ENCODE peak calls at places on chromosome 3, in ten cellular contexts. G is psoas muscle, Y is Panc1, V is body of pancreas, E is left lung, H is BE2C, Z is PC-9, O is GM12878, P is GM23338, N is kidney. I is an unnamed sample. For H3K36me3, the result is how much of the 10 kb centered on the place peaks cover.

GRCh38 chr3:119227064-119227850 is 13.4 kb downstream of the B4GALT4 start:
- DNase-seq in G (no peak), Y (no peak), V (no peak), E (no peak), H (no peak), Z (no peak), O (no peak), P (no peak), N (no peak), I (no peak)

GRCh38 chr3:114112696-114113095 is 56.2 kb downstream of the QTRT2 start:
- DNase-seq in G (no peak), Y (no peak), V (no peak), E (no peak), H (no peak), Z (no peak), O (no peak), P (no peak), N (no peak), I (no peak)

GRCh38 chr3:178131801-178132200 is 404.4 kb upstream of the KCNMB2 start:
- DNase-seq in G (no peak), Y (no peak), V (no peak), E (no peak), H (no peak), Z (no peak), O (no peak), P (no peak), N (no peak), I (no peak)

GRCh38 chr3:126678691-126679317 is 23.9 kb upstream of the TXNRD3 start:
- DNase-seq in G (no peak), Y (no peak), V (no peak), E (peak), H (no peak), Z (no peak), O (no peak), P (peak), N (no peak), I (no peak)

GRCh38 chr3:86788371-86788770 is 202.6 kb downstream of the VGLL3 start:
- DNase-seq in G (no peak), Y (no peak), V (no peak), E (no peak), H (no peak), Z (no peak), O (no peak), P (no peak), N (no peak), I (no peak)

GRCh38 chr3:41418961-41419691 is 219.8 kb downstream of the CTNNB1 start:
- DNase-seq in G (no peak), Y (peak), V (no peak), E (no peak), H (no peak), Z (peak), O (no peak), P (peak), N (no peak), I (no peak)

GRCh38 chr3:125651246-125651645 is 55.9 kb upstream of the OSBPL11 start:
- DNase-seq in G (no peak), Y (no peak), V (no peak), E (no peak), H (no peak), Z (peak), O (no peak), P (peak), N (no peak), I (no peak)

GRCh38 chr3:169052465-169053302 is 610.8 kb downstream of the MECOM start:
- DNase-seq in G (no peak), Y (no peak), V (no peak), E (no peak), H (no peak), Z (no peak), O (no peak), P (no peak), N (no peak), I (no peak)

GRCh38 chr3:12992629-12993021 is 80.6 kb downstream of the IQSEC1 start:
- DNase-seq in G (no peak), Y (no peak), V (no peak), E (no peak), H (no peak), Z (no peak), O (no peak), P (no peak), N (no peak), I (no peak)

GRCh38 chr3:138587374-138587773 is 6.7 kb downstream of the CEP70 start:
- DNase-seq in G (no peak), Y (no peak), V (no peak), E (no peak), H (no peak), Z (no peak), O (no peak), P (no peak), N (no peak), I (no peak)

GRCh38 chr3:55143928-55144671 is 216.2 kb upstream of the LRTM1 start:
- DNase-seq in G (no peak), Y (no peak), V (no peak), E (no peak), H (no peak), Z (no peak), O (no peak), P (no peak), N (no peak), I (peak)

GRCh38 chr3:163813935-163814334 is 1264.4 kb downstream of the SI start:
- DNase-seq in G (no peak), Y (no peak), V (no peak), E (no peak), H (no peak), Z (no peak), O (no peak), P (no peak), N (no peak), I (no peak)

GRCh38 chr3:66609660-66610547 is 109.1 kb upstream of the LRIG1 start:
- DNase-seq in G (no peak), Y (no peak), V (peak), E (no peak), H (peak), Z (peak), O (no peak), P (peak), N (no peak), I (no peak)

GRCh38 chr3:99901200-99901926 is 83.7 kb downstream of the CMSS1 start:
- DNase-seq in G (no peak), Y (peak), V (no peak), E (no peak), H (no peak), Z (peak), O (peak), P (no peak), N (no peak), I (peak)

GRCh38 chr3:123559040-123559861 is 25.6 kb downstream of the HACD2 start:
- DNase-seq in G (no peak), Y (no peak), V (peak), E (no peak), H (peak), Z (no peak), O (no peak), P (peak), N (no peak), I (no peak)

GRCh38 chr3:76203578-76203977 is 418.2 kb upstream of the ZNF717 start:
- DNase-seq in G (no peak), Y (no peak), V (no peak), E (no peak), H (no peak), Z (peak), O (no peak), P (peak), N (no peak), I (no peak)

GRCh38 chr3:195080125-195080524 is 190.8 kb downstream of the XXYLT1 start:
- DNase-seq in G (no peak), Y (no peak), V (no peak), E (no peak), H (no peak), Z (no peak), O (no peak), P (no peak), N (peak), I (no peak)

GRCh38 chr3:156865732-156866131 is 39.6 kb downstream of the LEKR1 start:
- DNase-seq in G (no peak), Y (no peak), V (no peak), E (no peak), H (no peak), Z (no peak), O (no peak), P (no peak), N (no peak), I (no peak)

GRCh38 chr3:124887177-124887995 is at the start of gene ITGB5:
- DNase-seq in G (peak), Y (no peak), V (peak), E (peak), H (peak), Z (peak), O (no peak), P (peak), N (peak), I (peak)

GRCh38 chr3:8741581-8742355 is 8.2 kb downstream of the CAV3 start:
- DNase-seq in G (peak), Y (peak), V (no peak), E (no peak), H (no peak), Z (peak), O (no peak), P (peak), N (no peak), I (peak)

GRCh38 chr3:10380906-10381795 is 60.2 kb upstream of the SEC13 start:
- DNase-seq in G (no peak), Y (no peak), V (no peak), E (no peak), H (no peak), Z (no peak), O (no peak), P (no peak), N (no peak), I (no peak)

GRCh38 chr3:117170112-117170511 is 460.5 kb downstream of the TUSC7 start:
- DNase-seq in G (no peak), Y (no peak), V (no peak), E (no peak), H (no peak), Z (no peak), O (no peak), P (no peak), N (no peak), I (no peak)

GRCh38 chr3:150469031-150469930 is 61.2 kb downstream of the TSC22D2 start:
- DNase-seq in G (peak), Y (peak), V (peak), E (peak), H (no peak), Z (peak), O (no peak), P (no peak), N (no peak), I (peak)

GRCh38 chr3:118573922-118574321 is 460.7 kb downstream of the IGSF11 start:
- DNase-seq in G (no peak), Y (no peak), V (no peak), E (no peak), H (no peak), Z (no peak), O (no peak), P (no peak), N (no peak), I (no peak)

GRCh38 chr3:55792010-55792409 is 304.9 kb upstream of the WNT5A start:
- DNase-seq in G (no peak), Y (no peak), V (no peak), E (no peak), H (no peak), Z (peak), O (no peak), P (no peak), N (no peak), I (no peak)

GRCh38 chr3:55434789-55435188 is 52.3 kb downstream of the WNT5A start:
- DNase-seq in G (no peak), Y (peak), V (peak), E (no peak), H (no peak), Z (no peak), O (no peak), P (peak), N (no peak), I (no peak)

GRCh38 chr3:13520326-13520880 is 28.5 kb upstream of the FBLN2 start:
- DNase-seq in G (no peak), Y (no peak), V (no peak), E (no peak), H (no peak), Z (no peak), O (no peak), P (no peak), N (peak), I (no peak)

GRCh38 chr3:126816956-126817777 is 113.1 kb downstream of the CHCHD6 start:
- DNase-seq in G (no peak), Y (no peak), V (no peak), E (no peak), H (no peak), Z (no peak), O (no peak), P (peak), N (no peak), I (no peak)

GRCh38 chr3:183825380-183826161 is at the start of gene MAP6D1:
- DNase-seq in G (peak), Y (no peak), V (peak), E (no peak), H (peak), Z (no peak), O (no peak), P (peak), N (no peak), I (no peak)

GRCh38 chr3:32969656-32970055 is 18.2 kb downstream of the CCR4 start:
- DNase-seq in G (no peak), Y (no peak), V (no peak), E (peak), H (no peak), Z (peak), O (no peak), P (no peak), N (no peak), I (no peak)

GRCh38 chr3:130516645-130517512 is at the start of gene COL6A6:
- DNase-seq in G (no peak), Y (no peak), V (no peak), E (no peak), H (peak), Z (no peak), O (no peak), P (peak), N (peak), I (no peak)

GRCh38 chr3:81741214-81741613 is 20.2 kb downstream of the GBE1 start:
- DNase-seq in G (no peak), Y (no peak), V (no peak), E (no peak), H (no peak), Z (no peak), O (no peak), P (no peak), N (no peak), I (no peak)

GRCh38 chr3:138412821-138413531 is 21.4 kb upstream of the ESYT3 start:
- DNase-seq in G (no peak), Y (no peak), V (no peak), E (no peak), H (no peak), Z (no peak), O (no peak), P (no peak), N (no peak), I (no peak)

GRCh38 chr3:109355625-109356441 is 18.5 kb upstream of the DPPA4 start:
- DNase-seq in G (no peak), Y (no peak), V (no peak), E (no peak), H (no peak), Z (no peak), O (no peak), P (peak), N (no peak), I (no peak)

GRCh38 chr3:120557115-120557514 is 39.0 kb upstream of the NDUFB4 start:
- DNase-seq in G (no peak), Y (no peak), V (no peak), E (no peak), H (no peak), Z (no peak), O (no peak), P (no peak), N (no peak), I (no peak)

GRCh38 chr3:161695811-161696210 is 199.2 kb downstream of the OTOL1 start:
- DNase-seq in G (no peak), Y (no peak), V (no peak), E (no peak), H (no peak), Z (no peak), O (no peak), P (no peak), N (no peak), I (no peak)

GRCh38 chr3:161700998-161701397 is 204.4 kb downstream of the OTOL1 start:
- DNase-seq in G (no peak), Y (no peak), V (no peak), E (no peak), H (no peak), Z (no peak), O (peak), P (peak), N (no peak), I (no peak)
- TF ChIP-seq CTCF in G (no peak), Y (no peak), V (no peak), E (no peak), H (no peak), Z (no peak), O (no peak), P (peak), N (no peak), I (no peak)

GRCh38 chr3:115403791-115404190 is 219.5 kb upstream of the GAP43 start:
- DNase-seq in G (no peak), Y (no peak), V (no peak), E (no peak), H (no peak), Z (no peak), O (no peak), P (no peak), N (no peak), I (no peak)
- H3K4me3 ChIP-seq in G (no peak), Y (no peak), V (no peak), E (no peak), H (no peak), Z (no peak), O (no peak), P (no peak), N (no peak), I (no peak)

GRCh38 chr3:122469659-122470058 is 45.1 kb downstream of the KPNA1 start:
- DNase-seq in G (no peak), Y (no peak), V (no peak), E (no peak), H (no peak), Z (no peak), O (no peak), P (no peak), N (no peak), I (no peak)

GRCh38 chr3:122464659-122465058 is 48.8 kb upstream of the WDR5B start:
- DNase-seq in G (no peak), Y (no peak), V (no peak), E (no peak), H (no peak), Z (no peak), O (no peak), P (no peak), N (no peak), I (no peak)

GRCh38 chr3:122468896-122469533 is 45.7 kb downstream of the KPNA1 start:
- DNase-seq in G (no peak), Y (no peak), V (no peak), E (no peak), H (no peak), Z (no peak), O (peak), P (peak), N (no peak), I (no peak)

GRCh38 chr3:122461834-122462233 is 46.0 kb upstream of the WDR5B start:
- DNase-seq in G (no peak), Y (no peak), V (no peak), E (no peak), H (no peak), Z (no peak), O (no peak), P (no peak), N (no peak), I (no peak)

DNA sequence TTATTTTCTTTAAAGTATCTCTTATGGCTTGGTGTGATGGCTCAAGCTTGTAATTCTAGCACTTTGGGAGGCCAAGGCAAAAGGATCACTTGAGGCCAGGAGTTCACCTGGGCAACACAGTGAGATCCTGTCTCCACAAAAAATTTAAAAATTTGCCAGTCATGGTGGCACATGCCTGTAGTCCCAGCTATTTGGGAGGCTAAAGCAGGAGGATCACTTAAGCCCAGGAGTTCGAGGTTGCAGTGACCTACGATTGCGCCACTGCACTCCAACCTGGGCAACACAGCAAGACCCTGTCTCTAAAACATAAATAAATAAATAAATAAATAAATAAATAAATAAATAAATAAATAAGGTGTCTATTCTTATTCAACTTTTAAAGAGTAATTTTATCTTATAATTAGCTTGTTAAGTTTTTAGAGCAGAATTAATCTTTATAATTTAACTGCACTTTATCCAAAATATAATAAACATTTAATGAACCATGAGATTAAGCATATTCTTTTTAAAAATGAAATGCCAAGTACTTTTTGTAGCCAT is 48.0 kb downstream of the KPNA1 start:
- DNase-seq in G (no peak), Y (no peak), V (no peak), E (no peak), H (no peak), Z (no peak), O (no peak), P (no peak), N (no peak), I (no peak)
- H3K36me3 ChIP-seq in G (under half), Y (under half), V (under half), E (under half), H (under half), Z (under half), O (under half), P (under half), N (under half), I (under half)

DNA sequence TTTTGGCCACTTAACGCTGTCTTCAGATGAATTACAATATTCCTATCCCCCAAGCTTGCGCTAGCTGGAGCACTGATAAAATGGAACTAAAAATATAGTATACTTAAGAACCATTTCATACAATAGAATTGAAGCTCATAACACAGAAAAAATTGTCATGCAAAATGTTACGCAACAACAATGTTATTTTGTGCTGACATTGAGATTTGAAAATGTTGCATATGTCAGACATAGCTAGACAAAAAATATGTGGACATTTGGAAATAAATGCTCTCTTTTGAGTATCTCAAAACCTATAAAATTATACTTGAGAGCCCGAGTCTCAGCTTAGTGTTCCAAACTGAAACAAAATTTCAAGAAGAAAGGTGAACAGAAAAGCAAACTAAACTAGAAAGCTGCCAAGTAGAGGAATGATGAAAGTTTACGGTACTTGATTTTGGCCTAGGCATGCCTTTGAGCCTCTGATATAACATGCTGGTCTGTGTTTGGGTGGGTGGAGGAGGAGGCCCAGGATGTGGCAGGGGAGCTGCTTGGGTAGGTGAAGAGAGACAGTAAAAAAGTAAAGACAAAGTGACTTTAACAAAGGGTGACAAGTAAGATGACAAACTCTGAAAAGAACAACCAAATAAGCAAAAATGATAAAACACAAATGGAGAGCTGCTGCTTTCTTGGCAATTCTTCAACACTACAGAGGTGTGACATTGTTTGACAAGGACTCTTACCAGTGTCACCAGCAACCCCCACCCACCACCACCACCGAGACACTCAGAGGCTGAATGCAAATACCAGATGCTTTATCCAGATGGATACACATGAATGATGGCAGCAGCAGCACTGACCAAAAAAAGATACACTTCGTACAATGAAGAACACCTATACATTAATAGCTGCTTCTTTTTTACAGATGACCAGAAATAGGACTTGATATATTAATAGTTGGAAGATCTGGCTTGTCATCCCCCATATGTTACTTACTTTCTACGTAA is 129.3 kb upstream of the FEZF2 start:
- DNase-seq in G (no peak), Y (no peak), V (no peak), E (no peak), H (no peak), Z (no peak), O (no peak), P (no peak), N (no peak), I (no peak)
- TF ChIP-seq CTCF in G (no peak), Y (no peak), V (no peak), E (no peak), H (no peak), Z (no peak), O (no peak), P (no peak), N (no peak), I (no peak)